ENCODE peak calls at places on chromosomes 6 and 20, in six cellular contexts. W is head of caudate nucleus, A is posterior cingulate gyrus, U is NCI-H2081 treated with DMSO at 0.1 percent for 48 hours, K is SHP77, X is tibial nerve. J is an unnamed sample.

GRCh38 chr6:149268768-149269167 is 48.7 kb upstream of the TAB2 start:
- DNase-seq in K (no peak), U (no peak), A (no peak), W (no peak), X (no peak), J (no peak)

GRCh38 chr20:32282461-32282860 is 5.0 kb downstream of the KIF3B start:
- DNase-seq in A (no peak), U (peak; percentile 45), W (peak; percentile 47), X (no peak), K (peak; percentile 76), J (no peak)

GRCh38 chr6:149846321-149846720 is 17.8 kb downstream of the LRP11 start:
- DNase-seq in U (no peak), W (peak; percentile 63), K (peak; percentile 42), A (peak; percentile 52), X (no peak), J (no peak)

GRCh38 chr20:2761885-2762284 is 38.5 kb downstream of the CPXM1 start:
- DNase-seq in U (no peak), X (no peak), W (no peak), K (no peak), A (no peak), J (peak; percentile 9)

GRCh38 chr20:31475472-31476312 is 604 bp downstream of the REM1 start:
- DNase-seq in U (no peak), W (no peak), A (no peak), K (no peak), X (no peak), J (no peak)

GRCh38 chr20:11084508-11084907 is 410.7 kb upstream of the JAG1 start:
- DNase-seq in A (no peak), U (no peak), K (no peak), X (no peak), W (no peak), J (no peak)

GRCh38 chr6:158769696-158770446 is 49.3 kb downstream of the EZR start:
- DNase-seq in W (peak; percentile 67), K (no peak), A (no peak), X (peak; percentile 51), U (no peak), J (no peak)

GRCh38 chr6:151023346-151023745 is 157.8 kb downstream of the MTHFD1L start:
- DNase-seq in X (no peak), A (no peak), W (no peak), K (no peak), U (no peak), J (no peak)

GRCh38 chr6:138970159-138970558 is 17.9 kb downstream of the REPS1 start:
- DNase-seq in U (no peak), W (no peak), A (no peak), X (no peak), K (no peak), J (no peak)